ENCODE peak calls at places on chromosomes 7 and 10, in four cellular contexts. U is H1, S is K562, O is HepG2. J is an unnamed sample.

GRCh38 chr7:101399759-101400158 is 37.1 kb downstream of the COL26A1 start:
- DNase-seq in U (no peak), S (no peak), O (no peak), J (no peak)

GRCh38 chr7:31052841-31053601 is 913 bp downstream of the ADCYAP1R1 start:
- DNase-seq in U (peak), S (no peak), O (no peak), J (no peak)

GRCh38 chr7:121741896-121742295 is 131.1 kb upstream of the PTPRZ1 start:
- DNase-seq in U (no peak), S (no peak), O (no peak), J (no peak)

GRCh38 chr10:87842776-87843497 is 20.4 kb downstream of the KLLN start:
- DNase-seq in U (no peak), S (no peak), O (peak), J (no peak)

GRCh38 chr7:8938036-8938435 is 504.6 kb downstream of the NXPH1 start:
- DNase-seq in U (no peak), S (no peak), O (no peak), J (no peak)

GRCh38 chr7:150974468-150975391 is 3.4 kb downstream of the KCNH2 start:
- DNase-seq in U (peak), S (peak), O (no peak), J (no peak)

GRCh38 chr10:47030191-47030698 is 119.0 kb downstream of the PTPN20 start:
- DNase-seq in U (peak), S (no peak), O (no peak), J (no peak)

GRCh38 chr7:124779194-124779593 is 13.6 kb upstream of the GPR37 start:
- DNase-seq in U (no peak), S (no peak), O (peak), J (no peak)

GRCh38 chr7:17931069-17931468 is 9.2 kb downstream of the SNX13 start:
- DNase-seq in U (no peak), S (no peak), O (no peak), J (no peak)

DNA sequence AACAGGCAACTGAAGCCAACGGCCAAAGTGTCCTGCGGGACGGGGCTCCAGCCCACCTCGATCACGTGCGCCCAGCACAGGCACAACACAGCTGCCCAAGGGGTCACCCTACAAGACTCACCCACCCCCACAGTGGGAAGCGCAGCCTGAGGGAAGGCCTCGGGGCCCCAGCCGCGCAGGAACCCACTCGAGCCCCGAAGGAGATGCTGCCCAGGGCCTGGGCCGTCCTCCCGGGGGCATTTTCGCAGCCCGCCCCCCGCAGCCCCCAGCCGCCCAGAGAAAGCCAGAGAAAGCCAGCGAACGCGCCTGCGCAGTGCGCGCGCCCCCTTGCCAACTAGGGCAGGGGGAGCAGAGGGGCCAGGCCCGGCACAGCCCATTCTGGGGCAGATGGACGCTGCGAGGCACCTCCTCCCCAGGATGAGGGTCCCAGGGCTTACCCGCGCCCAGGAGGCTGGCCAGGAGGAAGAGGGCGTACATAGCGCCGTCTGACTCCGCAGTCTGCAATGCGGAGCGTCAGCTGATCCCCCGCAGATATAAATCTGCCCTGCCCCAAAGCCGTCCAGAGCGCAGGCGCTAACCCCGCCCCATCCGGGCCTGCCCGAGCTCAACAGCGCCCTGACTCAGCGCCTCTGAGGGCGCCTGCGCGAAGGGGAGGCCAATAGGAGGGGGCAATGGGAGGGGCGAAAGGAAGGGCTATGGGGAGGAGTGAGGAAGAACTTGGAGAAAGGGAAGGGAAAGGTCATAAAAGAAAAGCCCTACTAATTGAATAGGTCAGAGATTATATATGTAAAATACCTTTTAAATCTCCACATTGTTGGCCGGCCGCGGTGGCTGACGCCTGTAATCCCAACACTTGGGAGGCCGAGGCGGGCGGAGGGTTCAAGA is at the start of gene PSAP:
- DNase-seq in U (peak), S (peak), O (peak), J (peak)
- H3K9ac ChIP-seq in U (peak), S (peak), O (peak), J (peak)

GRCh38 chr10:100186813-100187212 is 984 bp upstream of the ERLIN1 start:
- DNase-seq in U (no peak), S (peak), O (no peak), J (no peak)
- TF ChIP-seq POLR2AphosphoS5 in U (no peak), S (no peak), O (no peak), J (no peak)

GRCh38 chr10:78575400-78575799 is 493.4 kb upstream of the ZMIZ1 start:
- DNase-seq in U (no peak), S (no peak), O (no peak), J (no peak)

GRCh38 chr10:78571286-78571685 is 497.5 kb upstream of the ZMIZ1 start:
- DNase-seq in U (no peak), S (no peak), O (no peak), J (no peak)

GRCh38 chr10:78571916-78572315 is 496.9 kb upstream of the ZMIZ1 start:
- DNase-seq in U (no peak), S (no peak), O (no peak), J (no peak)

GRCh38 chr10:78570633-78571032 is 498.1 kb upstream of the ZMIZ1 start:
- DNase-seq in U (no peak), S (no peak), O (no peak), J (no peak)

GRCh38 chr10:78572565-78572964 is 496.2 kb upstream of the ZMIZ1 start:
- DNase-seq in U (no peak), S (no peak), O (no peak), J (no peak)
- H3K9ac ChIP-seq in U (no peak), S (no peak), O (no peak), J (no peak)

DNA sequence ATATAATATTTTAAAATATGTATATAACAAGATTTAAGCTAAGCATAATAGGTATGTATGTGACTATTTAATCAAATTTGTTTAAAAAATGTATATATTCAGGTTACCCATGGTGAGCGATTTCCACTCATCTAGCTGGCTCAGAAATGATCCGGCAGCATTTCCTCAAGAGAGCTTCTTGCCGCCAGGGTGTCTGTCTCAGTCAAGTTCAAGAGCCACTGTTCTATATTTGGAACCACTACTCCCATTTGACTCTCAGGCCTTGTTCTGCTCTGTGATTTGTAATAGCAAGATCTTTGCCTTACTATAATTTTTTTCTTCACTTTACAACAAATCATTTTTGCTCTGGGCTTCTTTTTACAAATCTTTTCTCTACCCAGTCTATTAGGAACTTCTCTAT is 48.7 kb upstream of the CNTNAP2 start:
- DNase-seq in U (no peak), S (no peak), O (no peak), J (no peak)
- TF ChIP-seq POLR2AphosphoS5 in U (no peak), S (no peak), O (no peak), J (no peak)

DNA sequence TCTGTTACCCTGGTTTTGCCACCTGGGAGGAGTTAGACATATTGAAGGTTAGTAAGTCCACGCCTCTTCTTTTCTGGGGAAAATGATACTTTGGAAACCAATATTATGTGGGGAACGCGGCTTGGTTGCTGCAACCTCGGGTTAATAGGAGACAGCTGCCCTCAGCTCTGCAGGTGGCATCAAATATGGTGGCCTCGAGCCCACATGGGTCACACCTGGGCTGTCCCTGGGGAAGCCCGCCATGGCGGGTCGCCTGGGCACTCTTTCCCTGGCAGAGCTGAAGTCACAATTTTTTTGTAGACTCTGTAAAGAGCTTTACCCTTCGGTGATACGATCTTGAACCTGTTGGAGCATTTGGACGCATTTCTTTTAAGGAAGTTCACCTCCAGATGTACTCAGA is 2.5 kb downstream of the PFKP start:
- DNase-seq in U (no peak), S (no peak), O (no peak), J (no peak)
- H3K9ac ChIP-seq in U (no peak), S (peak), O (no peak), J (no peak)

GRCh38 chr7:27099839-27100225 is 2.7 kb downstream of the HOXA2 start:
- DNase-seq in U (no peak), S (no peak), O (no peak), J (no peak)

GRCh38 chr7:27096756-27097514 is 1.1 kb upstream of the HOXA1 start:
- DNase-seq in U (no peak), S (no peak), O (no peak), J (no peak)

GRCh38 chr7:27099224-27099838 is 3.2 kb downstream of the HOXA2 start:
- DNase-seq in U (no peak), S (no peak), O (no peak), J (no peak)

GRCh38 chr7:27097686-27098492 is 2.1 kb upstream of the HOXA1 start:
- DNase-seq in U (peak), S (no peak), O (no peak), J (no peak)

GRCh38 chr7:27098493-27099223 is 2.9 kb upstream of the HOXA1 start:
- DNase-seq in U (no peak), S (no peak), O (no peak), J (no peak)
- TF ChIP-seq POLR2AphosphoS5 in U (no peak), S (no peak), O (no peak), J (no peak)

J was measured in GM12878.